ENCODE peak calls at places on chromosomes 7 and 10, in four cellular contexts. One of them, this sample, is unnamed.

GRCh38 chr10:97333351-97333600 is 1.3 kb downstream of the FRAT2 start:
- DNase-seq in NT2/D1: no peak
- DNase-seq in GM12878: no peak
- DNase-seq in HCT116: no peak
- DNase-seq in this sample: no peak

GRCh38 chr7:101614098-101614938 is 14.8 kb downstream of the MYL10 start:
- DNase-seq in GM12878: no peak
- DNase-seq in HCT116: no peak
- DNase-seq in NT2/D1: peak
- DNase-seq in this sample: no peak

GRCh38 chr7:6175642-6176041 is 96.8 kb downstream of the CYTH3 start:
- DNase-seq in NT2/D1: no peak
- DNase-seq in HCT116: no peak
- DNase-seq in GM12878: no peak
- DNase-seq in this sample: no peak

GRCh38 chr7:93799750-93800357 is 90.7 kb downstream of the TFPI2 start:
- DNase-seq in NT2/D1: no peak
- DNase-seq in GM12878: no peak
- DNase-seq in HCT116: no peak
- DNase-seq in this sample: no peak

GRCh38 chr7:134452419-134452827 is 6.5 kb downstream of the AKR1B1 start:
- DNase-seq in NT2/D1: no peak
- DNase-seq in HCT116: no peak
- DNase-seq in GM12878: no peak
- DNase-seq in this sample: no peak

GRCh38 chr7:76069238-76069638 is 21.3 kb downstream of the MDH2 start:
- DNase-seq in HCT116: peak
- DNase-seq in GM12878: no peak
- DNase-seq in NT2/D1: peak
- DNase-seq in this sample: no peak

GRCh38 chr7:35723011-35723410 is 28.1 kb upstream of the HERPUD2 start:
- DNase-seq in HCT116: no peak
- DNase-seq in NT2/D1: no peak
- DNase-seq in GM12878: no peak
- DNase-seq in this sample: no peak

GRCh38 chr10:103699611-103700435 is 155.6 kb downstream of the SH3PXD2A start:
- DNase-seq in HCT116: no peak
- DNase-seq in NT2/D1: no peak
- DNase-seq in GM12878: no peak
- DNase-seq in this sample: no peak

GRCh38 chr10:93751832-93752231 is 5.9 kb upstream of the LGI1 start:
- DNase-seq in HCT116: peak
- DNase-seq in GM12878: no peak
- DNase-seq in NT2/D1: no peak
- DNase-seq in this sample: no peak

DNA sequence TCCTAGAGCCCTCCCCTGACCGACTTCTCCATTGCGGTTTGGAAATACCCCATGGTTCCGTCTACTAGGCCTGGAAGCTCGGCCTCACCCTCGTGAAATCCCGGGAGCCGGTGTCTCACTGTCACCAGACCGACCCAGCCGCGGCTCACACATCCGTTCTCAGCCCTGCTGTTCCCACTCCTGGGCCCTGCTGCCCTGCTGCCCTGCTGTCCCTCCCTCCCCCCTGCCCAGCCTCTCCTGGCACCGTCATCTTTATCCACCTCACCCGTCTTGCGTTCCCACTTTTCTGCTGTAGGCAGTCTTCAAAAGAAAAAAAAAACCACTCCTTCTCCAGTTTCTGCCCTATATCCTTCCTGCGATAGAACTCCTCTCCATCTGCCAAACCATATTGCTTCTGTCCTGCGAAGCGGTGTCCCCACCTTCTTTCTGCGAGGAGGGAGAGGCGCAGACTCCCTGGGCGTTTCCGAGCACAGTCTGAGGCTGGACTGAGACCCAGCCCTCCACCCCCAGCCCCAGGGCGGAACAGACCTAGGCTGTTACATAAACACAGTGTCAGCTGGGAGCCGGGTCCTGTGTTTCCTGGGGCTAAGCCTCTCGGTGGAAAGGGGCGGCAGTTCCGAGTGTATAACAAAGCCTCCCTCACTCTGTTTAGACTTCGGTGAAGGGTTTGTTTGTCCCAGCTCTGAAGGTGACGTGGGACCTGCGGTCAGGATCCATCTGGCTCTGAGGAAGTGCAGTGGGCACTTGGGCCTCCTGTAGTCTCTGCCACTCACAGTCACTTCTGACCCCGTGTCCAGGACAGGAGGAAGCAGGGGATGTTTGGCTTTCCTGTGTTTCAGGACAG is 2.8 kb downstream of the AGAP3 start:
- DNase-seq in HCT116: no peak
- DNase-seq in GM12878: no peak
- DNase-seq in NT2/D1: no peak
- DNase-seq in this sample: peak
- TF ChIP-seq YY1 in HCT116: no peak
- TF ChIP-seq YY1 in GM12878: peak
- TF ChIP-seq YY1 in NT2/D1: no peak
- TF ChIP-seq YY1 in this sample: no peak

GRCh38 chr10:63586048-63586447 is 64.8 kb downstream of the REEP3 start:
- DNase-seq in HCT116: no peak
- DNase-seq in NT2/D1: no peak
- DNase-seq in GM12878: no peak
- DNase-seq in this sample: no peak
- TF ChIP-seq YY1 in HCT116: no peak
- TF ChIP-seq YY1 in NT2/D1: no peak
- TF ChIP-seq YY1 in GM12878: no peak
- TF ChIP-seq YY1 in this sample: no peak

GRCh38 chr7:22443370-22444180 is 56.4 kb downstream of the STEAP1B start:
- DNase-seq in NT2/D1: no peak
- DNase-seq in GM12878: no peak
- DNase-seq in HCT116: no peak
- DNase-seq in this sample: peak

GRCh38 chr7:22442887-22443369 is 57.1 kb downstream of the STEAP1B start:
- DNase-seq in GM12878: no peak
- DNase-seq in HCT116: no peak
- DNase-seq in NT2/D1: no peak
- DNase-seq in this sample: no peak

GRCh38 chr7:22445871-22446270 is 54.1 kb downstream of the STEAP1B start:
- DNase-seq in HCT116: no peak
- DNase-seq in NT2/D1: no peak
- DNase-seq in GM12878: no peak
- DNase-seq in this sample: no peak

GRCh38 chr7:22445140-22445722 is 54.8 kb downstream of the STEAP1B start:
- DNase-seq in HCT116: no peak
- DNase-seq in NT2/D1: no peak
- DNase-seq in GM12878: no peak
- DNase-seq in this sample: no peak

DNA sequence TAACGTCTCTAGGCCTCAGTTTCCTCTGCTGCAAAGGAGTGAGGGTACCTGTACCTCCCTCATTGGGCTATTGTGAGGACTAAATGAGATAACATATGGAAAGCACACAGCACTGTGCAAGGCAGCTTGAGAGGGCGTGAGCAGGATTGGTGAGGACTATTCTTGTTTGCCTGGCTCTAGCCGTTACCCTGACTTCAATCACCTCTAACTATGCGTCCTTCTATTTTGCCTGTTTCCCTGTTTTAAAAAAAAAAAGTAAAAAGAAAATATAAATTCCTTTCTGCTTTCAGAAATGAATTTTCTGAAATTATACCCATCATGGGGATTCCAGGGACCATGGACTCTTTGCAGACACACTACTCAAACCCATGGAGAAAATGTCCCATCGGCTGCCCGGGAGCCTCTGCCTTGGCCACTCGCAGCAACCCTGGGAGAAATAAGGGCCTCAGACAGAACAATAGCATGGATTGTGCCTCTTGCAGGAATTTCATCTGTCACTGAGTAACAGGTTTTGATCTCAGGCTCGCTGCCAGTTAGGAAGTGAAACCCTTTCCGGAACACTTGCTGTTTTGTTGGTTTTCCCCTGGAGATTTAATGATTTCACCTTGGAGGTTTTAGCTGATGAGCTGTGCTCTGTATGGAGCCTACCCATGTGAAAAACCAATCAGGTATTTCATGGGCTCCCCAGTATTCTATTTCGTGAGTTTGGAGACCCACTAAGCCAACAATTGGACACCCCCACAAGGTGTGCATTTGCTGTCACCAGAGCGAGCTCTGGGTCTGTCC is 55.6 kb downstream of the STEAP1B start:
- DNase-seq in NT2/D1: no peak
- DNase-seq in GM12878: no peak
- DNase-seq in HCT116: no peak
- DNase-seq in this sample: peak
- TF ChIP-seq YY1 in NT2/D1: no peak
- TF ChIP-seq YY1 in GM12878: no peak
- TF ChIP-seq YY1 in HCT116: no peak
- TF ChIP-seq YY1 in this sample: no peak

GRCh38 chr10:46028584-46029570 is 1.5 kb downstream of the NCOA4 start:
- DNase-seq in HCT116: peak
- DNase-seq in GM12878: no peak
- DNase-seq in NT2/D1: peak
- DNase-seq in this sample: peak
- TF ChIP-seq YY1 in HCT116: peak
- TF ChIP-seq YY1 in GM12878: no peak
- TF ChIP-seq YY1 in NT2/D1: no peak
- TF ChIP-seq YY1 in this sample: no peak

DNA sequence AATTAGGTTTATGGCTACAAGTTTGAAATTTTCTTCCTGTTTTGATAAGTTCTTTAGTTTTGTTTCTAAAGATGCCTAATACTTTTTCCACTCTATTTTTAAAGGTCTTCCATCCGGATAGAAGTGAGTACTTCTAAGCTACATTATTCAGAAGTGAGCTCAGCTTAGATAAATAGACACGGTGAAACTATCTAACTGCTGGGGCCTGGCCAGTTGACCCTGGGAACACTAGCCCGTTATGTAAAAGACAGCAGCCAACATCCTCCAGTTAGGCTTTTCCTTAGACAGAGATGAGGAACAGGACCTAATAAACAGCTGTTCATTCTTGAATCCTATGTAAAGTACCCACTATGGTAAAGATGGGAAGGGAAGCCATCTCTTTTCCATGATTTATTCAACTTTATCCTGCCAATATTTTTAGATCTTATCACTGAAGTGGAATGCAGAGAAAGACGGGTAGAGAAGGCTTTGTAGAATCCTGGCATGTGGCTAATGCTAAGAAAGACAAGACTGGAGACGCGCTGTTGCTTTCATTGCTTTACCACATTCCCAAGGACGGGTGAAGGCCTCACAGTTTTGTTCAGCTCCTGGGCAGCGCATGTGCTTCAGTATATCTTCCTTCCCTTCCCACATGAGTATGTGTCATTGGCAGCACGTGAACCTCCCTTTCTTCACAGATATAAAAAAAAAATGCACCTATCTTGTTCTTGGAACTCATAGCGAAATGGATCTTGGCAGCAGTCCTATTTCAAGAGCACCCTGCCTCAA is 340.0 kb upstream of the MEOX2 start:
- DNase-seq in NT2/D1: no peak
- DNase-seq in HCT116: no peak
- DNase-seq in GM12878: no peak
- DNase-seq in this sample: no peak
- TF ChIP-seq YY1 in NT2/D1: no peak
- TF ChIP-seq YY1 in HCT116: no peak
- TF ChIP-seq YY1 in GM12878: no peak
- TF ChIP-seq YY1 in this sample: no peak

GRCh38 chr7:152851881-152852417 is 92.4 kb downstream of the ACTR3B start:
- DNase-seq in HCT116: no peak
- DNase-seq in GM12878: no peak
- DNase-seq in NT2/D1: no peak
- DNase-seq in this sample: no peak

GRCh38 chr7:152853236-152853635 is 93.7 kb downstream of the ACTR3B start:
- DNase-seq in HCT116: no peak
- DNase-seq in NT2/D1: no peak
- DNase-seq in GM12878: no peak
- DNase-seq in this sample: no peak

GRCh38 chr7:152849128-152849527 is 89.6 kb downstream of the ACTR3B start:
- DNase-seq in HCT116: no peak
- DNase-seq in GM12878: no peak
- DNase-seq in NT2/D1: no peak
- DNase-seq in this sample: no peak

GRCh38 chr7:152850420-152850819 is 90.9 kb downstream of the ACTR3B start:
- DNase-seq in NT2/D1: no peak
- DNase-seq in HCT116: no peak
- DNase-seq in GM12878: no peak
- DNase-seq in this sample: no peak

GRCh38 chr7:152851326-152851725 is 91.8 kb downstream of the ACTR3B start:
- DNase-seq in GM12878: no peak
- DNase-seq in HCT116: no peak
- DNase-seq in NT2/D1: no peak
- DNase-seq in this sample: no peak
- TF ChIP-seq YY1 in GM12878: no peak
- TF ChIP-seq YY1 in HCT116: no peak
- TF ChIP-seq YY1 in NT2/D1: no peak
- TF ChIP-seq YY1 in this sample: no peak